ENCODE peak calls at places on chromosomes 5 and 9, in five cellular contexts. W is H1, H is trophoblast cell, C is neuronal stem cell, L is H9. A is an unnamed sample.

GRCh38 chr9:97364769-97365490 is 47.0 kb upstream of the TDRD7 start:
- DNase-seq in W (no peak), H (no peak), C (no peak), L (no peak), A (no peak)

GRCh38 chr5:84274585-84275468 is 109.9 kb downstream of the EDIL3 start:
- DNase-seq in L (no peak), H (no peak), C (peak), W (peak), A (peak)

GRCh38 chr9:1580215-1580614 is 434.9 kb upstream of the SMARCA2 start:
- DNase-seq in H (no peak), W (no peak), C (no peak), L (no peak), A (no peak)

GRCh38 chr5:39108987-39109386 is 34.8 kb upstream of the RICTOR start:
- DNase-seq in H (no peak), C (no peak), W (no peak), L (no peak), A (no peak)

GRCh38 chr5:168591302-168592013 is 12.3 kb upstream of the PANK3 start:
- DNase-seq in W (no peak), H (no peak), C (no peak), L (no peak), A (no peak)

GRCh38 chr5:67094476-67095300 is 101.9 kb downstream of the CD180 start:
- DNase-seq in C (no peak), L (peak), H (no peak), W (no peak), A (peak)

GRCh38 chr9:112341741-112342140 is 8.3 kb upstream of the PTBP3 start:
- DNase-seq in H (no peak), L (no peak), C (no peak), W (no peak), A (no peak)

GRCh38 chr9:109179801-109180523 is 12.9 kb upstream of the FRRS1L start:
- DNase-seq in H (no peak), L (no peak), C (no peak), W (no peak), A (no peak)

GRCh38 chr5:5473224-5473623 is 50.7 kb downstream of the ICE1 start:
- DNase-seq in L (no peak), H (no peak), C (no peak), W (no peak), A (peak)

GRCh38 chr5:146732966-146733365 is 145.6 kb downstream of the PPP2R2B start:
- DNase-seq in L (no peak), H (no peak), W (no peak), C (no peak), A (no peak)

GRCh38 chr5:158718738-158719505 is 380.8 kb downstream of the EBF1 start:
- DNase-seq in L (no peak), H (no peak), W (no peak), C (no peak), A (peak)

GRCh38 chr9:90003046-90003355 is 398.2 kb downstream of the GADD45G start:
- DNase-seq in L (no peak), W (no peak), H (no peak), C (no peak), A (no peak)

GRCh38 chr5:154385236-154385512 is 60.6 kb upstream of the SAP30L start:
- DNase-seq in C (no peak), H (no peak), W (no peak), L (no peak), A (no peak)

GRCh38 chr9:4982720-4983482 is 2.2 kb upstream of the JAK2 start:
- DNase-seq in W (no peak), H (no peak), L (no peak), C (no peak), A (no peak)

GRCh38 chr5:80760680-80761079 is 105.9 kb upstream of the DHFR start:
- DNase-seq in H (no peak), W (no peak), L (no peak), C (no peak), A (no peak)

GRCh38 chr9:82488702-82489578 is 500.4 kb downstream of the SPATA31D1 start:
- DNase-seq in W (no peak), H (no peak), C (no peak), L (no peak), A (no peak)

GRCh38 chr5:119049824-119050449 is 20.9 kb upstream of the DMXL1 start:
- DNase-seq in H (no peak), L (peak), C (no peak), W (no peak), A (peak)

GRCh38 chr9:83596899-83597504 is 25.9 kb upstream of the IDNK start:
- DNase-seq in C (peak), H (peak), L (peak), W (peak), A (peak)

GRCh38 chr9:76607730-76608475 is 148.9 kb downstream of the GCNT1 start:
- DNase-seq in L (no peak), H (no peak), W (no peak), C (no peak), A (no peak)

GRCh38 chr5:3329427-3329826 is 266.2 kb upstream of the IRX1 start:
- DNase-seq in C (no peak), L (no peak), H (no peak), W (no peak), A (no peak)

GRCh38 chr5:154779105-154779504 is 23.9 kb downstream of the LARP1 start:
- DNase-seq in H (peak), L (no peak), C (no peak), W (no peak), A (peak)

GRCh38 chr9:97512966-97513560 is 11.6 kb downstream of the TMOD1 start:
- DNase-seq in L (peak), C (no peak), H (no peak), W (no peak), A (no peak)

GRCh38 chr9:136443687-136444086 is 4.0 kb upstream of the INPP5E start:
- DNase-seq in L (no peak), C (no peak), H (no peak), W (no peak), A (no peak)

GRCh38 chr9:115593587-115594091 is 475.7 kb upstream of the TNC start:
- DNase-seq in C (peak), W (peak), L (peak), H (peak), A (peak)

GRCh38 chr5:168066536-168067208 is 224.8 kb upstream of the WWC1 start:
- DNase-seq in W (no peak), H (no peak), L (no peak), C (no peak), A (no peak)

GRCh38 chr9:34600908-34601307 is 11.0 kb downstream of the RPP25L start:
- DNase-seq in W (no peak), H (no peak), L (no peak), C (no peak), A (no peak)

GRCh38 chr9:134420281-134420835 is 94.1 kb downstream of the RXRA start:
- DNase-seq in W (no peak), L (no peak), H (no peak), C (no peak), A (no peak)

GRCh38 chr5:35794688-35795375 is 61.9 kb upstream of the IL7R start:
- DNase-seq in C (no peak), H (no peak), W (no peak), L (no peak), A (no peak)

GRCh38 chr9:137115394-137116026 is 977 bp upstream of the DPP7 start:
- DNase-seq in H (no peak), L (no peak), C (no peak), W (peak), A (no peak)

GRCh38 chr5:142023836-142024235 is 11.0 kb upstream of the GNPDA1 start:
- DNase-seq in C (no peak), L (no peak), W (no peak), H (no peak), A (no peak)

GRCh38 chr9:5453673-5454072 is 3.3 kb downstream of the CD274 start:
- DNase-seq in H (no peak), W (no peak), L (no peak), C (no peak), A (peak)

GRCh38 chr5:60382761-60383160 is 317.2 kb downstream of the DEPDC1B start:
- DNase-seq in C (no peak), L (no peak), H (no peak), W (no peak), A (peak)

GRCh38 chr9:36874261-36874660 is 159.8 kb downstream of the PAX5 start:
- DNase-seq in C (no peak), W (no peak), H (no peak), L (no peak), A (no peak)

GRCh38 chr9:100573655-100574260 is 4.1 kb upstream of the CAVIN4 start:
- DNase-seq in W (no peak), L (no peak), H (no peak), C (no peak), A (no peak)

GRCh38 chr9:36866840-36867239 is 167.2 kb downstream of the PAX5 start:
- DNase-seq in W (no peak), H (no peak), L (no peak), C (no peak), A (no peak)

GRCh38 chr5:11398728-11399127 is 505.5 kb downstream of the CTNND2 start:
- DNase-seq in H (no peak), C (no peak), W (no peak), L (no peak), A (no peak)

GRCh38 chr5:176922817-176923216 is 23.7 kb upstream of the HK3 start:
- DNase-seq in W (no peak), H (no peak), L (no peak), C (no peak), A (no peak)
- H2BK120ac ChIP-seq in W (no peak), H (no peak), L (no peak), C (no peak), A (no peak)

DNA sequence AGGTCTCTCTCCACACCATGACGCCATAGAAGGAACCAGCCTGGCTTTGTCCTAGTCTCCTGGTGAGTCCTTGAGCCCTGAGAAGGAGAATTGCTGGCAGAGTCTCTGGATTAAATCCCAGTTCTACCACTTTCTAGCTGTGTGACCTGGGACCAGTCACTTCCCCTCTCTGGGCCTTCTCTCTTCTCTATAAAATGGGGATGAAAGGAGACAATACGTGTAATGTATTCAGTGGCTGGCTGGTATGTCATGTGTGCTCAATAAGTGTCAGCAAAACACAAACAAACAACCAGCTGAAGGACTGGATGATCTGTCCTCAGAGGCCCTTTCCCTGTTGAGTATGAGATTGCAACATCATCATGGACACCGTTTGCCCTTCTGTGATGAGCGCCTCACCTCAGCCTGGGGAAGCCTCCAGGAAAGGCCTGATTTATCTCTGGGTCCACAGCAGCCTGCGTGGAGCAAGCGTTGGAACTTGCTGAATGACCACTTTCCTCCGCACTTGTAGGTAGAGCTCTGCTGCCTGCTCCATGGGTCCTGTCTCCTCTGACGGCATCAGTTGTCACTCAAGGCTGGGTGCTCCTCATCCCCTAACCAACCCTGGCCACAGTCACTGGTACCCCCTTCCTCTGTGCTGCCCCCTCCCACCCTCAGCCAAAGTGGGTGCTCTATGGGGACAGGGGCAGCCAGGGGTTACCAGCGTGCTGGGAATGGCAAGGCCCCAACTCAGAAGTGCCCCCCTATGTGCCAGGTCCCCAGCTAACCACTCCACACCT is 3.6 kb upstream of the NR5A1 start:
- DNase-seq in W (peak), C (no peak), L (no peak), H (no peak), A (peak)
- H2BK12ac ChIP-seq in W (peak), C (no peak), L (no peak), H (no peak), A (peak)

DNA sequence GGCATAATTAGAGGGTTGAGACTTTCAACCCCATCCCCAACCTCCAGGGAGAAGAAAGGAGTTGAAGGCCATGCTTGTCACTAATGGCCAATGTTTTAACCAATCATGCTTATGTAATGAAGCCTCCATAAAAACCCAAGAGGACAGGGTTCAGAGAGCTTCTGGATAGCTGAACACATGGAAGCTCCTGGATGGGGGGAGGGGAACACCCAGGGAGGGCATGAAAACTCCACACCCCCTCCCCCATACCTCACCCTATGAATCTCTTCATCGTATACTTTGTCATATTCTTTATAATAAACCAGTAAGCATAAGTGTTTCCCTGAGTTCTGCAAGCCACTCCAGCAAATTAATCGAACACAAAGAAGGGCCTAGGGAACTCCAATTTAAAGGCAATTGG is 81.7 kb downstream of the ALDH7A1 start:
- DNase-seq in C (no peak), H (no peak), W (no peak), L (no peak), A (no peak)
- H2BK120ac ChIP-seq in C (no peak), H (no peak), W (no peak), L (no peak), A (no peak)

GRCh38 chr5:127011961-127012644 is 18.3 kb downstream of the MARCHF3 start:
- DNase-seq in W (no peak), C (no peak), L (no peak), H (no peak), A (no peak)

GRCh38 chr5:127012933-127013332 is 17.4 kb downstream of the MARCHF3 start:
- DNase-seq in C (no peak), H (no peak), L (no peak), W (no peak), A (peak)

GRCh38 chr5:127013407-127013806 is 17.0 kb downstream of the MARCHF3 start:
- DNase-seq in L (no peak), C (no peak), W (no peak), H (no peak), A (no peak)

GRCh38 chr5:127015716-127016115 is 14.6 kb downstream of the MARCHF3 start:
- DNase-seq in W (no peak), H (no peak), C (no peak), L (no peak), A (no peak)

GRCh38 chr5:127014573-127014972 is 15.8 kb downstream of the MARCHF3 start:
- DNase-seq in C (no peak), L (no peak), W (no peak), H (no peak), A (no peak)
- H2BK12ac ChIP-seq in C (no peak), L (no peak), W (no peak), H (no peak), A (no peak)

DNA sequence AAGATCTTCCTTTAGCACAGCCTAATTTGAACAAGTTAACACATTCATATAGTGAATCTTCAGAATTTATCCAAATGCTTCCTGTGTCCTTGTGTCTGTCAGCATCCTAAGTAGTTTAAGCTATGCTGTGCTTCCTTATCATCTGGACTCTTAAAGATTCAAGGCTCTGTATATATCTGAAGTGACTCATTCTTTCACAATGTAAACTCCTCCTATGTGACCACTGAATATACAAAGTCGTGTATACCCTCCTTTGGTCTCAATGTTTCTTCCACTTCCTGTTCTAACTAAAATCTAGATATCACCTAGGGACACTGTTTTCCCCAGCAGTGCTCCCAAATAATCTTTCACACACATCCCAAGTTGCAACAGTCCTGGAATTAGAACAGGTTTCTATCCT is 935.7 kb upstream of the NUDT12 start:
- DNase-seq in W (no peak), H (no peak), C (no peak), L (no peak), A (peak)
- H2BK120ac ChIP-seq in W (no peak), H (no peak), C (no peak), L (no peak), A (no peak)

DNA sequence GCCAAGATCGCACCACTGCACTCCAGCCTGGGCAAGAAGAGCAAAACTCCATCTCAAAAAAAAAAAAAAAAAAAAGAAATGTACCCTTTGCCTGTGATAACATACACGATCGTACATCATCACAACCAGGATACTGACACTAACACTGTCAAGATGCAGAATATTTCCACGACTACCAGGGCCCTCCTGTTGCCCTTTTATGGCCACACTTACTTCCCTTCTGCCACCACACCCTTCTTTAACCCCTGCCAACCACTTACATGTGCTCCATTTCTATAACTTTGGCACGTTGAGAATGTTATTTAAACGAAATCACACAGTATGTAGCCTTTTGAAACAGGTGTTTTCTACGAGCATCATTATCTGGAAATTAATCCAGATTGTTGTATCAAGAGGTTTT is 69.0 kb upstream of the OTULINL start:
- DNase-seq in L (no peak), H (no peak), W (no peak), C (no peak), A (no peak)
- H2BK12ac ChIP-seq in L (no peak), H (no peak), W (no peak), C (no peak), A (no peak)

GRCh38 chr5:68436686-68437520 is 221.3 kb downstream of the PIK3R1 start:
- DNase-seq in L (no peak), W (no peak), C (no peak), H (peak), A (peak)

GRCh38 chr5:68432682-68433081 is 217.1 kb downstream of the PIK3R1 start:
- DNase-seq in H (no peak), C (no peak), L (no peak), W (no peak), A (no peak)

GRCh38 chr5:68431601-68432337 is 216.2 kb downstream of the PIK3R1 start:
- DNase-seq in C (no peak), H (no peak), L (no peak), W (no peak), A (no peak)

GRCh38 chr5:68433921-68434879 is 218.6 kb downstream of the PIK3R1 start:
- DNase-seq in C (no peak), W (no peak), H (peak), L (peak), A (peak)

GRCh38 chr5:68435611-68436010 is 220.1 kb downstream of the PIK3R1 start:
- DNase-seq in L (no peak), H (no peak), C (no peak), W (no peak), A (no peak)
- H2BK120ac ChIP-seq in L (no peak), H (peak), C (no peak), W (no peak), A (no peak)